ENCODE peak calls at places on chromosomes 1 and 21, in four cellular contexts. One of them, this sample, is unnamed.

GRCh38 chr1:10155087-10155712 is 55.2 kb upstream of the KIF1B start:
- DNase-seq in A549: no peak
- DNase-seq in K562: no peak
- DNase-seq in H1: no peak
- DNase-seq in this sample: no peak

GRCh38 chr1:1250828-1251284 is 4.3 kb upstream of the C1QTNF12 start:
- DNase-seq in H1: no peak
- DNase-seq in K562: no peak
- DNase-seq in A549: no peak
- DNase-seq in this sample: no peak

GRCh38 chr1:227298532-227299174 is 19.6 kb downstream of the CDC42BPA start:
- DNase-seq in K562: no peak
- DNase-seq in A549: no peak
- DNase-seq in H1: no peak
- DNase-seq in this sample: no peak

GRCh38 chr1:48225579-48225978 is 3.1 kb downstream of the SLC5A9 start:
- DNase-seq in K562: no peak
- DNase-seq in H1: no peak
- DNase-seq in A549: no peak
- DNase-seq in this sample: no peak

GRCh38 chr21:44273046-44273445 is 11.3 kb upstream of the DNMT3L start:
- DNase-seq in H1: no peak
- DNase-seq in A549: no peak
- DNase-seq in K562: no peak
- DNase-seq in this sample: no peak

GRCh38 chr1:59484090-59484489 is 187.2 kb downstream of the FGGY start:
- DNase-seq in A549: peak; percentile 23
- DNase-seq in H1: no peak
- DNase-seq in K562: no peak
- DNase-seq in this sample: no peak

GRCh38 chr1:220217383-220217988 is 54.8 kb downstream of the RAB3GAP2 start:
- DNase-seq in K562: no peak
- DNase-seq in H1: no peak
- DNase-seq in A549: peak; percentile 15
- DNase-seq in this sample: peak; percentile 25

GRCh38 chr1:17194981-17195528 is 9.9 kb upstream of the PADI1 start:
- DNase-seq in K562: no peak
- DNase-seq in A549: no peak
- DNase-seq in H1: peak; percentile 43
- DNase-seq in this sample: no peak

GRCh38 chr1:160224606-160225005 is 19.4 kb downstream of the PEA15 start:
- DNase-seq in K562: no peak
- DNase-seq in A549: no peak
- DNase-seq in H1: no peak
- DNase-seq in this sample: no peak

GRCh38 chr1:22159858-22160257 is 17.0 kb upstream of the WNT4 start:
- DNase-seq in H1: no peak
- DNase-seq in K562: no peak
- DNase-seq in A549: no peak
- DNase-seq in this sample: no peak

GRCh38 chr1:40665335-40666171 is at the start of gene RIMS3:
- DNase-seq in A549: peak; percentile 55
- DNase-seq in K562: peak; percentile 98
- DNase-seq in H1: peak; percentile 99
- DNase-seq in this sample: peak; percentile 55

GRCh38 chr21:37230632-37231246 is 36.4 kb downstream of the VPS26C start:
- DNase-seq in H1: peak; percentile 35
- DNase-seq in A549: no peak
- DNase-seq in K562: no peak
- DNase-seq in this sample: no peak

GRCh38 chr1:85576642-85577420 is 3.7 kb upstream of the CCN1 start:
- DNase-seq in A549: peak; percentile 84
- DNase-seq in H1: peak; percentile 91
- DNase-seq in K562: peak; percentile 75
- DNase-seq in this sample: peak; percentile 37

GRCh38 chr21:38202811-38203210 is 54.0 kb upstream of the KCNJ15 start:
- DNase-seq in K562: no peak
- DNase-seq in A549: no peak
- DNase-seq in H1: no peak
- DNase-seq in this sample: no peak

GRCh38 chr1:7229696-7230095 is 444.4 kb downstream of the CAMTA1 start:
- DNase-seq in H1: no peak
- DNase-seq in A549: no peak
- DNase-seq in K562: no peak
- DNase-seq in this sample: no peak

GRCh38 chr1:179924268-179924667 is 30.3 kb upstream of the CEP350 start:
- DNase-seq in K562: no peak
- DNase-seq in H1: no peak
- DNase-seq in A549: no peak
- DNase-seq in this sample: no peak

GRCh38 chr1:179923044-179923443 is 31.6 kb upstream of the CEP350 start:
- DNase-seq in H1: no peak
- DNase-seq in A549: no peak
- DNase-seq in K562: no peak
- DNase-seq in this sample: no peak

GRCh38 chr1:179925302-179925701 is 29.3 kb upstream of the CEP350 start:
- DNase-seq in K562: no peak
- DNase-seq in A549: no peak
- DNase-seq in H1: no peak
- DNase-seq in this sample: no peak

GRCh38 chr1:179926494-179927205 is 28.0 kb upstream of the CEP350 start:
- DNase-seq in H1: no peak
- DNase-seq in A549: peak; percentile 6
- DNase-seq in K562: no peak
- DNase-seq in this sample: no peak

GRCh38 chr1:179925906-179926305 is 28.7 kb upstream of the CEP350 start:
- DNase-seq in A549: no peak
- DNase-seq in K562: no peak
- DNase-seq in H1: no peak
- DNase-seq in this sample: no peak
- TF ChIP-seq RNF2 in A549: no peak
- TF ChIP-seq RNF2 in K562: no peak
- TF ChIP-seq RNF2 in H1: no peak
- TF ChIP-seq RNF2 in this sample: no peak

GRCh38 chr1:234605493-234605982 is 4.4 kb downstream of the IRF2BP2 start:
- DNase-seq in K562: no peak
- DNase-seq in H1: no peak
- DNase-seq in A549: no peak
- DNase-seq in this sample: no peak
- TF ChIP-seq RNF2 in K562: no peak
- TF ChIP-seq RNF2 in H1: no peak
- TF ChIP-seq RNF2 in A549: no peak
- TF ChIP-seq RNF2 in this sample: no peak

DNA sequence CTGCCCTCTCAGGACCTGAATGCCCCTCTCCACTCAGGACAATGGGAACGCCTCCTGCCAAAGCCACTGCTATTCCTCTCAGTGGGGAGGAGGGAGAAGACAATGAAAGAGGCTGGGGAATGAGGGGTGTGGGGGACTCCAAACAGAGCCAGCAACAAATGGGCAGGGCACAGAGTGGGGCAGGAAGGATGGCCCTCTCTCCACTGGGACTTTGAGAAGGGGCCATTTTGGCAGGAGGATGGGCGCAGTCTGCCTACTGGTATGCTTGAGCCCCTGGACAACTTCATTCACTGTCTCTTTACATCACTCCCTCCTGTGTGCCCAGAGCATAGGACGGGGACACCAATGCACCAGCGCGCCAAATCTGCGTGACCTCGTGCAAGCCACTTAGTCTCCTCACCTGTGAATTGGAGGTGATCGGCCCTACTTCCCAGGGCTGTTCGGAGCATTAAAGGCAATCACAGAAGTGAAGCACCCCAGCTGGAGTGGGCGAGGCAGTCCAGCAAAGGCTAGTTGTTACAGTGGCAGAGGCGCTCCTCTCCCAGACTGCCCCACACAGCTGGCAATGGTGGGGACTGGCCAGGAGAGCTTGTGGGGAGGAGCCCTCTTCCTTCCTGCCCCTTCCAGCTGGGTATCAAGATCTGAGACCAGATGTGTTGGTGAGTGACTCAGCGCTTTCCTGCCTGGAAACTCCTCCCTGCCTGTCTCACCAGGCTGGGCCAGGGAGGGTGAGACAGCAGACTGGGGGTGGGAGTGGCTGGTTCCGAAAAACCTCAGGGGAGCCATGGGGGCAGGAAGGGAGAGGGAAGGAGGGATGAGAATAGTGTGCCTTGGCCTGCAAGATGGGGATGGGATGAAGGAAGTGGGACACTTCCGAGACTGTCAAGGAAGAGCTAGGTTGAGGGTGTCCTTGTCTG is 22.4 kb upstream of the SYNC start:
- DNase-seq in A549: peak; percentile 92
- DNase-seq in H1: peak; percentile 56
- DNase-seq in K562: peak; percentile 95
- DNase-seq in this sample: no peak
- TF ChIP-seq RNF2 in A549: no peak
- TF ChIP-seq RNF2 in H1: no peak
- TF ChIP-seq RNF2 in K562: peak; percentile 87
- TF ChIP-seq RNF2 in this sample: no peak

GRCh38 chr1:67970088-67970487 is 80.3 kb downstream of the DIRAS3 start:
- DNase-seq in A549: peak; percentile 40
- DNase-seq in H1: no peak
- DNase-seq in K562: no peak
- DNase-seq in this sample: no peak
- TF ChIP-seq RNF2 in A549: no peak
- TF ChIP-seq RNF2 in H1: no peak
- TF ChIP-seq RNF2 in K562: no peak
- TF ChIP-seq RNF2 in this sample: no peak

GRCh38 chr1:178011864-178012476 is 42.1 kb upstream of the SEC16B start:
- DNase-seq in K562: no peak
- DNase-seq in H1: no peak
- DNase-seq in A549: no peak
- DNase-seq in this sample: no peak
- TF ChIP-seq RNF2 in K562: no peak
- TF ChIP-seq RNF2 in H1: no peak
- TF ChIP-seq RNF2 in A549: no peak
- TF ChIP-seq RNF2 in this sample: no peak

GRCh38 chr1:23461050-23461449 is 22.9 kb downstream of the ASAP3 start:
- DNase-seq in K562: no peak
- DNase-seq in A549: no peak
- DNase-seq in H1: no peak
- DNase-seq in this sample: peak; percentile 63

GRCh38 chr1:23463286-23463685 is 20.7 kb downstream of the ASAP3 start:
- DNase-seq in A549: no peak
- DNase-seq in H1: no peak
- DNase-seq in K562: no peak
- DNase-seq in this sample: no peak

GRCh38 chr1:23462766-23463165 is 21.2 kb downstream of the ASAP3 start:
- DNase-seq in A549: no peak
- DNase-seq in H1: no peak
- DNase-seq in K562: no peak
- DNase-seq in this sample: no peak

GRCh38 chr1:23459338-23459757 is 24.6 kb downstream of the ASAP3 start:
- DNase-seq in K562: peak; percentile 44
- DNase-seq in A549: no peak
- DNase-seq in H1: no peak
- DNase-seq in this sample: peak; percentile 91

DNA sequence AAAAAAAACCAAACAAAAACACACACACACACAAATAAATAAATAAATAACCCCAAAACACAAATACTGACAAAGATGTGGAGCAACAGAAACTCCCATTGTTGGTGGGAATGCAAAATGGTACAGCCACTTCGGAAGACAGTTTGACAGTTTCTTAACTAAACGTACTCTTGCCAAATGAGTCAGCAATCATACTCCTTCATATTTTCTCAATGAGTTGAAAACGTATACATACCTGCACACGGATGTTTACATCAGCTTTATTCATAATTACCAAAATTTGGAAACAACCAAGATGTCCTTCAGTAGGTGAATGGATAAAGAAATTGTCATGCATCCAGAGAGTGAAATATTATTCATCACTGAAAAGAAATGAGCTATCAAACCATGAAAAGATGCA is 23.5 kb downstream of the ASAP3 start:
- DNase-seq in A549: no peak
- DNase-seq in H1: no peak
- DNase-seq in K562: no peak
- DNase-seq in this sample: no peak
- TF ChIP-seq RNF2 in A549: no peak
- TF ChIP-seq RNF2 in H1: no peak
- TF ChIP-seq RNF2 in K562: no peak
- TF ChIP-seq RNF2 in this sample: no peak

GRCh38 chr1:80673935-80674597 is 1126.7 kb upstream of the ADGRL2 start:
- DNase-seq in H1: no peak
- DNase-seq in A549: no peak
- DNase-seq in K562: no peak
- DNase-seq in this sample: no peak

GRCh38 chr1:80678438-80678837 is 1122.3 kb upstream of the ADGRL2 start:
- DNase-seq in K562: no peak
- DNase-seq in A549: no peak
- DNase-seq in H1: no peak
- DNase-seq in this sample: no peak

DNA sequence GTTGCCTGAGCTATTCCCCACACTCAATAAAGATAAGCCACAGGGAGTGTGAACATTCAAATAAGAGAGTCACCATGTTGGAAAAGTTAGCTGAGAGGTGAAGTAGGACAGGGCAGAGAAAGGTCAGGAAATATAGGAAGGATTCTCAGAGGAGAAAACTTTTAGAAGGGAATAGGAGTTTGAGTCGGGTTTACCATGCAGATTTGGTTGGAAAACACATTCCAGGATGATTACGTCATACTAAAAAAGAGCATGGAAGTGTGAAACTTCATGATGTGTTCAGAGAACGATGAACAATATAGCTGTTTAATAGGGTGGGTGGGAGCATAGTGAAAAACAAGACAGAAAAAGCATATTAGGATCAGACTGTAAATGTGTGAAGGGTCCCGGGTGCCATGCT is 1125.3 kb upstream of the ADGRL2 start:
- DNase-seq in H1: no peak
- DNase-seq in A549: no peak
- DNase-seq in K562: no peak
- DNase-seq in this sample: no peak
- TF ChIP-seq RNF2 in H1: no peak
- TF ChIP-seq RNF2 in A549: no peak
- TF ChIP-seq RNF2 in K562: no peak
- TF ChIP-seq RNF2 in this sample: no peak